ENCODE peak calls at places on chromosomes 16 and 17, in ten cellular contexts. Q is ascending aorta, E is lower leg skin, M is WERI-Rb-1, U is HCT116, N is cardiac fibroblast, J is fibroblast of lung, K is HL-60, R is sigmoid colon, C is foreskin fibroblast. V is an unnamed sample.

GRCh38 chr16:54418903-54419302 is 132.3 kb upstream of the IRX3 start:
- DNase-seq in U (no peak), M (no peak), E (no peak), R (no peak), K (no peak), Q (no peak), C (no peak), J (no peak), N (no peak), V (no peak)

GRCh38 chr16:89274561-89275283 is 57.2 kb downstream of the ZNF778 start:
- DNase-seq in K (no peak), U (no peak), J (no peak), M (no peak), E (no peak), Q (no peak), C (no peak), R (no peak), N (no peak), V (no peak)

GRCh38 chr16:89322381-89323119 is 105.0 kb downstream of the ZNF778 start:
- DNase-seq in R (peak; percentile 88), C (peak; percentile 83), J (peak; percentile 92), E (no peak), K (peak; percentile 18), N (peak; percentile 67), U (no peak), M (no peak), Q (no peak), V (no peak)

GRCh38 chr17:50931003-50931878 is 65.1 kb upstream of the TOB1 start:
- DNase-seq in E (no peak), U (no peak), N (peak; percentile 83), Q (peak; percentile 96), M (peak; percentile 97), R (peak; percentile 96), C (peak; percentile 96), J (peak; percentile 85), K (peak; percentile 70), V (peak; percentile 27)

GRCh38 chr17:1940810-1941185 is 84.3 kb downstream of the RTN4RL1 start:
- DNase-seq in C (no peak), N (no peak), J (no peak), E (no peak), K (no peak), U (no peak), R (no peak), Q (no peak), M (peak; percentile 86), V (no peak)

GRCh38 chr17:55433029-55433628 is 11.5 kb upstream of the MMD start:
- DNase-seq in C (no peak), M (no peak), Q (no peak), U (peak; percentile 86), N (peak; percentile 56), J (no peak), R (no peak), E (no peak), K (no peak), V (peak; percentile 95)

GRCh38 chr17:50426814-50427787 is 1.1 kb downstream of the ACSF2 start:
- DNase-seq in U (peak; percentile 69), E (no peak), R (peak; percentile 69), N (peak; percentile 31), Q (no peak), M (peak; percentile 68), K (no peak), J (peak; percentile 35), C (peak; percentile 57), V (peak; percentile 62)

GRCh38 chr16:53530046-53530445 is 27.0 kb upstream of the AKTIP start:
- DNase-seq in Q (no peak), J (no peak), M (peak; percentile 65), U (no peak), C (peak; percentile 14), N (no peak), R (no peak), E (no peak), K (no peak), V (no peak)

GRCh38 chr17:78230996-78231931 is at the start of gene TMEM235:
- DNase-seq in N (no peak), M (no peak), U (no peak), E (no peak), J (no peak), K (no peak), C (no peak), R (no peak), Q (no peak), V (no peak)

GRCh38 chr17:63768433-63768832 is 5.0 kb downstream of the CCDC47 start:
- DNase-seq in N (no peak), Q (no peak), J (no peak), K (no peak), C (no peak), R (no peak), E (no peak), M (no peak), U (no peak), V (no peak)

GRCh38 chr17:19019041-19019941 is 14.7 kb upstream of the FAM83G start:
- DNase-seq in J (no peak), U (no peak), K (no peak), M (no peak), Q (no peak), R (no peak), E (no peak), C (no peak), N (no peak), V (no peak)

GRCh38 chr17:32742686-32743538 is 134.0 kb downstream of the MYO1D start:
- DNase-seq in J (no peak), E (no peak), U (no peak), Q (no peak), N (peak; percentile 22), R (no peak), C (peak; percentile 6), K (no peak), M (no peak), V (no peak)

GRCh38 chr17:35578929-35579448 is 618 bp upstream of the PEX12 start:
- DNase-seq in E (no peak), U (no peak), Q (no peak), M (no peak), K (no peak), R (no peak), C (no peak), N (no peak), J (no peak), V (no peak)

GRCh38 chr17:3949418-3949817 is 14.8 kb downstream of the ATP2A3 start:
- DNase-seq in C (no peak), K (no peak), Q (no peak), R (no peak), M (no peak), J (no peak), N (no peak), U (no peak), E (no peak), V (no peak)

GRCh38 chr17:69423450-69423849 is 9.0 kb downstream of the MAP2K6 start:
- DNase-seq in R (no peak), Q (no peak), E (no peak), J (no peak), N (peak; percentile 15), K (no peak), M (no peak), C (no peak), U (no peak), V (no peak)

GRCh38 chr16:78244131-78244899 is 144.9 kb downstream of the WWOX start:
- DNase-seq in Q (no peak), N (no peak), J (no peak), E (no peak), K (no peak), U (no peak), R (no peak), M (no peak), C (no peak), V (peak; percentile 23)

GRCh38 chr16:49112754-49113153 is 168.9 kb downstream of the CBLN1 start:
- DNase-seq in M (no peak), C (no peak), J (no peak), N (no peak), Q (no peak), R (peak; percentile 85), K (no peak), U (no peak), E (no peak), V (no peak)

DNA sequence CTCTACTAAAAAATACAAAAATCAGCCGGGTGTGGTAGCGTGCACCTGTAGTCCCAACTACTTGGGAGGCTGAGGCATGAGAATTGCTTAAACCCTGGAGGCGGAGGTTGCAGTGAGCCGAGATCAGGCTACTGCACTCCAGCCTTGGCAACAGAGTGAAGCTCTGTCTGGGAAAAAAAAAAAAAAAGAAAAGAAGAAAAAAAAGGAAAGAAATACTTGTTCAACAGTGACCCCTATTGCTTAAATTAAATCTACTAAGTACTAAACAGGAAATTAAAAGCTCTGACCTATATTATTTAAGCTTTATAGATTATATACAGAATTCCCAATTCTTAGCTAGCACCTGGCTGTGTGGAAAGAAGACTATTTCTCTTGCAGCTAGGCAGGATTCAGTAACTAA is 48.9 kb downstream of the FBXL20 start:
- DNase-seq in C (no peak), R (no peak), J (peak; percentile 9), M (no peak), E (no peak), K (no peak), N (no peak), Q (no peak), U (no peak), V (no peak)
- TF ChIP-seq CTCF in C (no peak), R (no peak), J (no peak), M (no peak), E (no peak), K (no peak), N (no peak), Q (peak; percentile 35), U (no peak), V (no peak)

GRCh38 chr17:45768000-45768399 is 16.1 kb upstream of the CRHR1 start:
- DNase-seq in R (no peak), M (no peak), Q (no peak), K (no peak), C (no peak), E (no peak), N (no peak), J (no peak), U (no peak), V (no peak)
- TF ChIP-seq CTCF in R (no peak), M (peak; percentile 37), Q (no peak), K (no peak), C (no peak), E (no peak), N (no peak), J (no peak), U (peak; percentile 29), V (peak; percentile 20)

DNA sequence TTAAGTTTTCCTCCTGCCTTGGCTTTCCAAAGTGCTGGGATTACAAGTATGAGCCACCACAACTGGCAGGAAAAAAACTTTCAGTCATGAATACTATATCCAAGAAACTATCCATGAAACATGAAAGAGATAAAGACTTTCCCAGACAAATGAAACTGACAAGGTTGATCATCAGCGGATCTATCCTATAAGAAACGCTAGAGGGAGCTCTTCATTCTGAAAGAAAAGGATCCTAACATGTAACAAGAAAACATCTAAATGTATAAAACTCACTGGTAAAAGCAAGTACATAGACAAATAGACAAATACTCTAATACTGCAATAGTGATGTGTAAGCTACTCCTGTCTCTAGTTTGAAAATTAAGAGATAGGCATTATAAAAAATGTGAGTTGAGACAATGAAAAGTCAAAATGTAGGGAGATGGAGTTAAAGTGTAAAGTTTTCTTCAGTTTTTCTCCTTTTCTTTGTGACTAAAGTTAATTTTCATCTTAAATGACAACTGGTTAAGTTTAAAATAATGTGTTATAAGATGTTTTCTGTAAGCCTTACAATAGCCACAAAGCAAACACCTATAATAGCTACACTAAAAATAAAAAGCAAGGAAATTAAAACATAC is 79.6 kb upstream of the TEKT1 start:
- DNase-seq in C (peak; percentile 71), N (peak; percentile 69), Q (no peak), J (peak; percentile 71), M (no peak), K (no peak), U (peak; percentile 29), E (no peak), R (no peak), V (peak; percentile 45)
- TF ChIP-seq CTCF in C (peak; percentile 73), N (peak; percentile 64), Q (peak; percentile 53), J (peak; percentile 51), M (peak; percentile 38), K (no peak), U (peak; percentile 79), E (no peak), R (no peak), V (peak; percentile 78)

GRCh38 chr16:87053016-87053982 is 263.9 kb downstream of the C16orf95 start:
- DNase-seq in J (no peak), M (no peak), U (no peak), K (no peak), R (no peak), C (no peak), Q (no peak), E (no peak), N (no peak), V (no peak)
- TF ChIP-seq CTCF in J (no peak), M (peak; percentile 33), U (peak; percentile 42), K (no peak), R (no peak), C (no peak), Q (no peak), E (no peak), N (no peak), V (no peak)